ENCODE peak calls at places on chromosomes 7 and 10, in four cellular contexts. F, Q, R and X are unnamed samples.

GRCh38 chr7:117857718-117858117 is 15.5 kb downstream of the CTTNBP2 start:
- DNase-seq in F (no peak), Q (no peak), R (no peak), X (no peak)

GRCh38 chr10:3639546-3639945 is 145.5 kb downstream of the KLF6 start:
- DNase-seq in F (no peak), Q (no peak), R (no peak), X (no peak)

GRCh38 chr7:123979876-123980275 is 53.0 kb downstream of the TMEM229A start:
- DNase-seq in F (no peak), Q (no peak), R (no peak), X (no peak)

GRCh38 chr7:131026297-131027003 is 292.4 kb upstream of the KLF14 start:
- DNase-seq in F (no peak), Q (peak), R (no peak), X (no peak)

GRCh38 chr10:10092581-10092980 is 925.1 kb upstream of the CELF2 start:
- DNase-seq in F (no peak), Q (no peak), R (no peak), X (no peak)

GRCh38 chr10:104254493-104255243 is at the start of gene GSTO1:
- DNase-seq in F (peak), Q (peak), R (peak), X (peak)

GRCh38 chr7:74627699-74628411 is 29.7 kb upstream of the GTF2I start:
- DNase-seq in F (no peak), Q (peak), R (no peak), X (no peak)

GRCh38 chr10:60921631-60922030 is 22.4 kb downstream of the RHOBTB1 start:
- DNase-seq in F (no peak), Q (no peak), R (no peak), X (no peak)